ENCODE peak calls at places on chromosome 9, in nine cellular contexts. H, O, S, K, E, C, F, Q and P are unnamed samples.

GRCh38 chr9:87850405-87850804 is 32.3 kb upstream of the SPATA31E1 start:
- DNase-seq in S (no peak), E (no peak), H (no peak), C (no peak), K (no peak), F (no peak), Q (no peak), O (no peak), P (no peak)

GRCh38 chr9:78462616-78463015 is 165.7 kb downstream of the PSAT1 start:
- DNase-seq in H (no peak), F (no peak), O (no peak), Q (no peak), E (no peak), K (no peak), S (no peak), C (no peak), P (no peak)

GRCh38 chr9:132350861-132351315 is 3.9 kb downstream of the SETX start:
- DNase-seq in H (no peak), O (peak; percentile 79), E (peak; percentile 26), K (no peak), F (no peak), Q (peak; percentile 38), S (no peak), C (no peak), P (no peak)

GRCh38 chr9:125227761-125228160 is 13.4 kb downstream of the HSPA5 start:
- DNase-seq in K (no peak), C (no peak), H (no peak), S (no peak), F (no peak), Q (no peak), E (no peak), O (no peak), P (no peak)

GRCh38 chr9:137462396-137463193 is 3.5 kb upstream of the NSMF start:
- DNase-seq in C (peak; percentile 79), F (no peak), O (no peak), H (peak; percentile 69), E (no peak), K (no peak), Q (no peak), S (peak; percentile 65), P (no peak)

GRCh38 chr9:98192503-98193335 is at the start of gene CORO2A:
- DNase-seq in F (peak; percentile 92), H (peak; percentile 79), O (peak; percentile 73), E (peak; percentile 77), K (peak; percentile 79), S (peak; percentile 72), C (no peak), Q (peak; percentile 75), P (peak; percentile 32)

GRCh38 chr9:116789097-116789496 is 102.0 kb downstream of the TRIM32 start:
- DNase-seq in O (no peak), H (no peak), E (no peak), C (no peak), S (no peak), K (no peak), Q (no peak), F (no peak), P (no peak)

GRCh38 chr9:98368366-98369065 is 113.1 kb upstream of the TBC1D2 start:
- DNase-seq in H (no peak), Q (no peak), O (no peak), K (no peak), E (no peak), S (no peak), C (no peak), F (no peak), P (no peak)

GRCh38 chr9:123353984-123354591 is 1.9 kb upstream of the CRB2 start:
- DNase-seq in C (no peak), S (no peak), Q (peak; percentile 79), H (no peak), O (peak; percentile 77), F (peak; percentile 71), K (peak; percentile 48), E (peak; percentile 82), P (no peak)

GRCh38 chr9:111983484-111983908 is 86.9 kb downstream of the UGCG start:
- DNase-seq in S (peak; percentile 42), Q (no peak), H (no peak), F (peak; percentile 57), C (peak; percentile 25), E (no peak), K (no peak), O (peak; percentile 93), P (no peak)

GRCh38 chr9:125183054-125183453 is 6.5 kb downstream of the PPP6C start:
- DNase-seq in S (no peak), Q (peak; percentile 76), K (no peak), E (no peak), O (no peak), F (no peak), H (no peak), C (no peak), P (no peak)

GRCh38 chr9:106859957-106860715 is 2.8 kb upstream of the ZNF462 start:
- DNase-seq in Q (peak; percentile 57), S (peak; percentile 65), C (peak; percentile 80), H (no peak), F (peak; percentile 44), K (no peak), O (no peak), E (no peak), P (no peak)

GRCh38 chr9:137715321-137715720 is 96.5 kb downstream of the EHMT1 start:
- DNase-seq in K (no peak), E (no peak), C (no peak), F (no peak), S (no peak), O (no peak), H (no peak), Q (no peak), P (no peak)